ENCODE peak calls at places on chromosomes 16 and 17, in nine cellular contexts. One of them, this sample, is unnamed.
A peak's percentile ranks its signal among the peaks of the same experiment; 100 is the strongest.

GRCh38 chr17:38585056-38585804 is 20.5 kb downstream of the SRCIN1 start:
- DNase-seq in activated CD4-positive, CD25-positive, alpha-beta regulatory T cell treated with anti-CD3 and anti-CD28 coated beads, Interleukin-2, amount 50 U/mL, for 16 hours: no peak
- DNase-seq in astrocyte of the hippocampus: no peak
- DNase-seq in NAMALWA: no peak
- DNase-seq in naive thymus-derived CD8-positive, alpha-beta T cell: no peak
- DNase-seq in activated CD4-positive, alpha-beta T cell treated with anti-CD3 and anti-CD28 coated beads, Interleukin-2, amount 10 ng/mL, durations not matched to agents 7 days and 5 days: no peak
- DNase-seq in HS-5: no peak
- DNase-seq in stimulated activated CD8-positive, alpha-beta memory T cell treated with anti-CD3 and anti-CD28 coated beads, Interleukin-15, amount 100 ng/mL, for 1 hour: no peak
- DNase-seq in DMS 273 treated with DMSO at 0.1 percent for 48 hours: peak; percentile 54
- DNase-seq in this sample: no peak

GRCh38 chr16:69107311-69107962 is 2.0 kb downstream of the HAS3 start:
- DNase-seq in stimulated activated CD8-positive, alpha-beta memory T cell treated with anti-CD3 and anti-CD28 coated beads, Interleukin-15, amount 100 ng/mL, for 1 hour: no peak
- DNase-seq in DMS 273 treated with DMSO at 0.1 percent for 48 hours: no peak
- DNase-seq in astrocyte of the hippocampus: peak; percentile 47
- DNase-seq in naive thymus-derived CD8-positive, alpha-beta T cell: no peak
- DNase-seq in activated CD4-positive, alpha-beta T cell treated with anti-CD3 and anti-CD28 coated beads, Interleukin-2, amount 10 ng/mL, durations not matched to agents 7 days and 5 days: no peak
- DNase-seq in NAMALWA: no peak
- DNase-seq in HS-5: no peak
- DNase-seq in activated CD4-positive, CD25-positive, alpha-beta regulatory T cell treated with anti-CD3 and anti-CD28 coated beads, Interleukin-2, amount 50 U/mL, for 16 hours: no peak
- DNase-seq in this sample: no peak

GRCh38 chr17:82213251-82214011 is 789 bp upstream of the CCDC57 start:
- DNase-seq in DMS 273 treated with DMSO at 0.1 percent for 48 hours: peak; percentile 44
- DNase-seq in NAMALWA: peak; percentile 46
- DNase-seq in astrocyte of the hippocampus: peak; percentile 80
- DNase-seq in activated CD4-positive, CD25-positive, alpha-beta regulatory T cell treated with anti-CD3 and anti-CD28 coated beads, Interleukin-2, amount 50 U/mL, for 16 hours: peak; percentile 40
- DNase-seq in HS-5: peak; percentile 57
- DNase-seq in naive thymus-derived CD8-positive, alpha-beta T cell: no peak
- DNase-seq in stimulated activated CD8-positive, alpha-beta memory T cell treated with anti-CD3 and anti-CD28 coated beads, Interleukin-15, amount 100 ng/mL, for 1 hour: no peak
- DNase-seq in activated CD4-positive, alpha-beta T cell treated with anti-CD3 and anti-CD28 coated beads, Interleukin-2, amount 10 ng/mL, durations not matched to agents 7 days and 5 days: no peak
- DNase-seq in this sample: peak; percentile 23

GRCh38 chr17:70344356-70345060 is 175.2 kb downstream of the KCNJ2 start:
- DNase-seq in astrocyte of the hippocampus: no peak
- DNase-seq in naive thymus-derived CD8-positive, alpha-beta T cell: no peak
- DNase-seq in DMS 273 treated with DMSO at 0.1 percent for 48 hours: no peak
- DNase-seq in NAMALWA: no peak
- DNase-seq in HS-5: no peak
- DNase-seq in activated CD4-positive, alpha-beta T cell treated with anti-CD3 and anti-CD28 coated beads, Interleukin-2, amount 10 ng/mL, durations not matched to agents 7 days and 5 days: no peak
- DNase-seq in activated CD4-positive, CD25-positive, alpha-beta regulatory T cell treated with anti-CD3 and anti-CD28 coated beads, Interleukin-2, amount 50 U/mL, for 16 hours: no peak
- DNase-seq in stimulated activated CD8-positive, alpha-beta memory T cell treated with anti-CD3 and anti-CD28 coated beads, Interleukin-15, amount 100 ng/mL, for 1 hour: no peak
- DNase-seq in this sample: no peak

GRCh38 chr17:33509331-33509730 is 216.2 kb upstream of the ASIC2 start:
- DNase-seq in astrocyte of the hippocampus: no peak
- DNase-seq in naive thymus-derived CD8-positive, alpha-beta T cell: no peak
- DNase-seq in stimulated activated CD8-positive, alpha-beta memory T cell treated with anti-CD3 and anti-CD28 coated beads, Interleukin-15, amount 100 ng/mL, for 1 hour: no peak
- DNase-seq in HS-5: no peak
- DNase-seq in DMS 273 treated with DMSO at 0.1 percent for 48 hours: no peak
- DNase-seq in activated CD4-positive, alpha-beta T cell treated with anti-CD3 and anti-CD28 coated beads, Interleukin-2, amount 10 ng/mL, durations not matched to agents 7 days and 5 days: no peak
- DNase-seq in activated CD4-positive, CD25-positive, alpha-beta regulatory T cell treated with anti-CD3 and anti-CD28 coated beads, Interleukin-2, amount 50 U/mL, for 16 hours: no peak
- DNase-seq in NAMALWA: no peak
- DNase-seq in this sample: no peak

GRCh38 chr16:28596115-28596630 is 677 bp downstream of the SULT1A2 start:
- DNase-seq in NAMALWA: no peak
- DNase-seq in naive thymus-derived CD8-positive, alpha-beta T cell: no peak
- DNase-seq in HS-5: no peak
- DNase-seq in stimulated activated CD8-positive, alpha-beta memory T cell treated with anti-CD3 and anti-CD28 coated beads, Interleukin-15, amount 100 ng/mL, for 1 hour: no peak
- DNase-seq in activated CD4-positive, alpha-beta T cell treated with anti-CD3 and anti-CD28 coated beads, Interleukin-2, amount 10 ng/mL, durations not matched to agents 7 days and 5 days: no peak
- DNase-seq in DMS 273 treated with DMSO at 0.1 percent for 48 hours: no peak
- DNase-seq in activated CD4-positive, CD25-positive, alpha-beta regulatory T cell treated with anti-CD3 and anti-CD28 coated beads, Interleukin-2, amount 50 U/mL, for 16 hours: no peak
- DNase-seq in astrocyte of the hippocampus: no peak
- DNase-seq in this sample: no peak

GRCh38 chr16:65751622-65752598 is 614.6 kb upstream of the CDH5 start:
- DNase-seq in astrocyte of the hippocampus: no peak
- DNase-seq in naive thymus-derived CD8-positive, alpha-beta T cell: no peak
- DNase-seq in NAMALWA: no peak
- DNase-seq in activated CD4-positive, CD25-positive, alpha-beta regulatory T cell treated with anti-CD3 and anti-CD28 coated beads, Interleukin-2, amount 50 U/mL, for 16 hours: no peak
- DNase-seq in DMS 273 treated with DMSO at 0.1 percent for 48 hours: no peak
- DNase-seq in activated CD4-positive, alpha-beta T cell treated with anti-CD3 and anti-CD28 coated beads, Interleukin-2, amount 10 ng/mL, durations not matched to agents 7 days and 5 days: no peak
- DNase-seq in stimulated activated CD8-positive, alpha-beta memory T cell treated with anti-CD3 and anti-CD28 coated beads, Interleukin-15, amount 100 ng/mL, for 1 hour: no peak
- DNase-seq in HS-5: no peak
- DNase-seq in this sample: no peak

GRCh38 chr17:28524476-28525415 is 18.6 kb downstream of the FOXN1 start:
- DNase-seq in DMS 273 treated with DMSO at 0.1 percent for 48 hours: no peak
- DNase-seq in NAMALWA: no peak
- DNase-seq in activated CD4-positive, CD25-positive, alpha-beta regulatory T cell treated with anti-CD3 and anti-CD28 coated beads, Interleukin-2, amount 50 U/mL, for 16 hours: no peak
- DNase-seq in HS-5: peak; percentile 8
- DNase-seq in activated CD4-positive, alpha-beta T cell treated with anti-CD3 and anti-CD28 coated beads, Interleukin-2, amount 10 ng/mL, durations not matched to agents 7 days and 5 days: no peak
- DNase-seq in astrocyte of the hippocampus: peak; percentile 92
- DNase-seq in naive thymus-derived CD8-positive, alpha-beta T cell: no peak
- DNase-seq in stimulated activated CD8-positive, alpha-beta memory T cell treated with anti-CD3 and anti-CD28 coated beads, Interleukin-15, amount 100 ng/mL, for 1 hour: no peak
- DNase-seq in this sample: peak; percentile 38

GRCh38 chr17:72411124-72411563 is 290.3 kb downstream of the SOX9 start:
- DNase-seq in stimulated activated CD8-positive, alpha-beta memory T cell treated with anti-CD3 and anti-CD28 coated beads, Interleukin-15, amount 100 ng/mL, for 1 hour: no peak
- DNase-seq in DMS 273 treated with DMSO at 0.1 percent for 48 hours: no peak
- DNase-seq in activated CD4-positive, alpha-beta T cell treated with anti-CD3 and anti-CD28 coated beads, Interleukin-2, amount 10 ng/mL, durations not matched to agents 7 days and 5 days: no peak
- DNase-seq in astrocyte of the hippocampus: peak; percentile 77
- DNase-seq in naive thymus-derived CD8-positive, alpha-beta T cell: no peak
- DNase-seq in NAMALWA: no peak
- DNase-seq in HS-5: no peak
- DNase-seq in activated CD4-positive, CD25-positive, alpha-beta regulatory T cell treated with anti-CD3 and anti-CD28 coated beads, Interleukin-2, amount 50 U/mL, for 16 hours: no peak
- DNase-seq in this sample: no peak

GRCh38 chr17:81524865-81525159 is 3.4 kb upstream of the FSCN2 start:
- DNase-seq in astrocyte of the hippocampus: no peak
- DNase-seq in NAMALWA: no peak
- DNase-seq in HS-5: no peak
- DNase-seq in activated CD4-positive, CD25-positive, alpha-beta regulatory T cell treated with anti-CD3 and anti-CD28 coated beads, Interleukin-2, amount 50 U/mL, for 16 hours: no peak
- DNase-seq in stimulated activated CD8-positive, alpha-beta memory T cell treated with anti-CD3 and anti-CD28 coated beads, Interleukin-15, amount 100 ng/mL, for 1 hour: no peak
- DNase-seq in DMS 273 treated with DMSO at 0.1 percent for 48 hours: no peak
- DNase-seq in activated CD4-positive, alpha-beta T cell treated with anti-CD3 and anti-CD28 coated beads, Interleukin-2, amount 10 ng/mL, durations not matched to agents 7 days and 5 days: no peak
- DNase-seq in naive thymus-derived CD8-positive, alpha-beta T cell: no peak
- DNase-seq in this sample: no peak

GRCh38 chr17:67469208-67469980 is 92.3 kb downstream of the PITPNC1 start:
- DNase-seq in DMS 273 treated with DMSO at 0.1 percent for 48 hours: no peak
- DNase-seq in activated CD4-positive, alpha-beta T cell treated with anti-CD3 and anti-CD28 coated beads, Interleukin-2, amount 10 ng/mL, durations not matched to agents 7 days and 5 days: no peak
- DNase-seq in HS-5: no peak
- DNase-seq in NAMALWA: no peak
- DNase-seq in naive thymus-derived CD8-positive, alpha-beta T cell: peak; percentile 52
- DNase-seq in astrocyte of the hippocampus: peak; percentile 66
- DNase-seq in activated CD4-positive, CD25-positive, alpha-beta regulatory T cell treated with anti-CD3 and anti-CD28 coated beads, Interleukin-2, amount 50 U/mL, for 16 hours: no peak
- DNase-seq in stimulated activated CD8-positive, alpha-beta memory T cell treated with anti-CD3 and anti-CD28 coated beads, Interleukin-15, amount 100 ng/mL, for 1 hour: no peak
- DNase-seq in this sample: no peak

GRCh38 chr17:32795339-32795979 is 81.5 kb downstream of the MYO1D start:
- DNase-seq in stimulated activated CD8-positive, alpha-beta memory T cell treated with anti-CD3 and anti-CD28 coated beads, Interleukin-15, amount 100 ng/mL, for 1 hour: no peak
- DNase-seq in activated CD4-positive, CD25-positive, alpha-beta regulatory T cell treated with anti-CD3 and anti-CD28 coated beads, Interleukin-2, amount 50 U/mL, for 16 hours: no peak
- DNase-seq in naive thymus-derived CD8-positive, alpha-beta T cell: no peak
- DNase-seq in NAMALWA: no peak
- DNase-seq in astrocyte of the hippocampus: no peak
- DNase-seq in DMS 273 treated with DMSO at 0.1 percent for 48 hours: no peak
- DNase-seq in activated CD4-positive, alpha-beta T cell treated with anti-CD3 and anti-CD28 coated beads, Interleukin-2, amount 10 ng/mL, durations not matched to agents 7 days and 5 days: no peak
- DNase-seq in HS-5: no peak
- DNase-seq in this sample: no peak

GRCh38 chr16:23502466-23502865 is 7.8 kb downstream of the GGA2 start:
- DNase-seq in DMS 273 treated with DMSO at 0.1 percent for 48 hours: no peak
- DNase-seq in stimulated activated CD8-positive, alpha-beta memory T cell treated with anti-CD3 and anti-CD28 coated beads, Interleukin-15, amount 100 ng/mL, for 1 hour: no peak
- DNase-seq in naive thymus-derived CD8-positive, alpha-beta T cell: no peak
- DNase-seq in astrocyte of the hippocampus: no peak
- DNase-seq in HS-5: no peak
- DNase-seq in activated CD4-positive, CD25-positive, alpha-beta regulatory T cell treated with anti-CD3 and anti-CD28 coated beads, Interleukin-2, amount 50 U/mL, for 16 hours: no peak
- DNase-seq in activated CD4-positive, alpha-beta T cell treated with anti-CD3 and anti-CD28 coated beads, Interleukin-2, amount 10 ng/mL, durations not matched to agents 7 days and 5 days: no peak
- DNase-seq in NAMALWA: no peak
- DNase-seq in this sample: no peak

GRCh38 chr17:21298056-21298982 is 13.8 kb downstream of the MAP2K3 start:
- DNase-seq in HS-5: no peak
- DNase-seq in astrocyte of the hippocampus: no peak
- DNase-seq in DMS 273 treated with DMSO at 0.1 percent for 48 hours: no peak
- DNase-seq in activated CD4-positive, alpha-beta T cell treated with anti-CD3 and anti-CD28 coated beads, Interleukin-2, amount 10 ng/mL, durations not matched to agents 7 days and 5 days: no peak
- DNase-seq in naive thymus-derived CD8-positive, alpha-beta T cell: no peak
- DNase-seq in stimulated activated CD8-positive, alpha-beta memory T cell treated with anti-CD3 and anti-CD28 coated beads, Interleukin-15, amount 100 ng/mL, for 1 hour: no peak
- DNase-seq in activated CD4-positive, CD25-positive, alpha-beta regulatory T cell treated with anti-CD3 and anti-CD28 coated beads, Interleukin-2, amount 50 U/mL, for 16 hours: no peak
- DNase-seq in NAMALWA: no peak
- DNase-seq in this sample: no peak

GRCh38 chr17:63689479-63689878 is 10.4 kb downstream of the LIMD2 start:
- DNase-seq in astrocyte of the hippocampus: no peak
- DNase-seq in activated CD4-positive, alpha-beta T cell treated with anti-CD3 and anti-CD28 coated beads, Interleukin-2, amount 10 ng/mL, durations not matched to agents 7 days and 5 days: no peak
- DNase-seq in stimulated activated CD8-positive, alpha-beta memory T cell treated with anti-CD3 and anti-CD28 coated beads, Interleukin-15, amount 100 ng/mL, for 1 hour: no peak
- DNase-seq in naive thymus-derived CD8-positive, alpha-beta T cell: no peak
- DNase-seq in DMS 273 treated with DMSO at 0.1 percent for 48 hours: no peak
- DNase-seq in HS-5: no peak
- DNase-seq in NAMALWA: no peak
- DNase-seq in activated CD4-positive, CD25-positive, alpha-beta regulatory T cell treated with anti-CD3 and anti-CD28 coated beads, Interleukin-2, amount 50 U/mL, for 16 hours: no peak
- DNase-seq in this sample: no peak

GRCh38 chr16:79402356-79402755 is 198.2 kb downstream of the MAF start:
- DNase-seq in activated CD4-positive, CD25-positive, alpha-beta regulatory T cell treated with anti-CD3 and anti-CD28 coated beads, Interleukin-2, amount 50 U/mL, for 16 hours: no peak
- DNase-seq in HS-5: no peak
- DNase-seq in NAMALWA: no peak
- DNase-seq in stimulated activated CD8-positive, alpha-beta memory T cell treated with anti-CD3 and anti-CD28 coated beads, Interleukin-15, amount 100 ng/mL, for 1 hour: no peak
- DNase-seq in DMS 273 treated with DMSO at 0.1 percent for 48 hours: no peak
- DNase-seq in activated CD4-positive, alpha-beta T cell treated with anti-CD3 and anti-CD28 coated beads, Interleukin-2, amount 10 ng/mL, durations not matched to agents 7 days and 5 days: no peak
- DNase-seq in naive thymus-derived CD8-positive, alpha-beta T cell: no peak
- DNase-seq in astrocyte of the hippocampus: no peak
- DNase-seq in this sample: no peak

GRCh38 chr17:67289174-67289876 is 44.3 kb upstream of the HELZ start:
- DNase-seq in naive thymus-derived CD8-positive, alpha-beta T cell: no peak
- DNase-seq in DMS 273 treated with DMSO at 0.1 percent for 48 hours: no peak
- DNase-seq in stimulated activated CD8-positive, alpha-beta memory T cell treated with anti-CD3 and anti-CD28 coated beads, Interleukin-15, amount 100 ng/mL, for 1 hour: no peak
- DNase-seq in activated CD4-positive, CD25-positive, alpha-beta regulatory T cell treated with anti-CD3 and anti-CD28 coated beads, Interleukin-2, amount 50 U/mL, for 16 hours: no peak
- DNase-seq in NAMALWA: no peak
- DNase-seq in HS-5: no peak
- DNase-seq in activated CD4-positive, alpha-beta T cell treated with anti-CD3 and anti-CD28 coated beads, Interleukin-2, amount 10 ng/mL, durations not matched to agents 7 days and 5 days: no peak
- DNase-seq in astrocyte of the hippocampus: peak; percentile 72
- DNase-seq in this sample: no peak

GRCh38 chr17:38733315-38734234 is 3.4 kb downstream of the CISD3 start:
- DNase-seq in activated CD4-positive, alpha-beta T cell treated with anti-CD3 and anti-CD28 coated beads, Interleukin-2, amount 10 ng/mL, durations not matched to agents 7 days and 5 days: peak; percentile 43
- DNase-seq in astrocyte of the hippocampus: no peak
- DNase-seq in NAMALWA: peak; percentile 68
- DNase-seq in naive thymus-derived CD8-positive, alpha-beta T cell: no peak
- DNase-seq in DMS 273 treated with DMSO at 0.1 percent for 48 hours: peak; percentile 10
- DNase-seq in HS-5: no peak
- DNase-seq in activated CD4-positive, CD25-positive, alpha-beta regulatory T cell treated with anti-CD3 and anti-CD28 coated beads, Interleukin-2, amount 50 U/mL, for 16 hours: no peak
- DNase-seq in stimulated activated CD8-positive, alpha-beta memory T cell treated with anti-CD3 and anti-CD28 coated beads, Interleukin-15, amount 100 ng/mL, for 1 hour: no peak
- DNase-seq in this sample: no peak

GRCh38 chr17:14506364-14506763 is 205.5 kb downstream of the HS3ST3B1 start:
- DNase-seq in stimulated activated CD8-positive, alpha-beta memory T cell treated with anti-CD3 and anti-CD28 coated beads, Interleukin-15, amount 100 ng/mL, for 1 hour: no peak
- DNase-seq in HS-5: no peak
- DNase-seq in DMS 273 treated with DMSO at 0.1 percent for 48 hours: no peak
- DNase-seq in activated CD4-positive, CD25-positive, alpha-beta regulatory T cell treated with anti-CD3 and anti-CD28 coated beads, Interleukin-2, amount 50 U/mL, for 16 hours: no peak
- DNase-seq in activated CD4-positive, alpha-beta T cell treated with anti-CD3 and anti-CD28 coated beads, Interleukin-2, amount 10 ng/mL, durations not matched to agents 7 days and 5 days: no peak
- DNase-seq in NAMALWA: no peak
- DNase-seq in astrocyte of the hippocampus: no peak
- DNase-seq in naive thymus-derived CD8-positive, alpha-beta T cell: no peak
- DNase-seq in this sample: no peak

GRCh38 chr17:82959242-82959930 is 119.6 kb upstream of the ZNF750 start:
- DNase-seq in astrocyte of the hippocampus: no peak
- DNase-seq in stimulated activated CD8-positive, alpha-beta memory T cell treated with anti-CD3 and anti-CD28 coated beads, Interleukin-15, amount 100 ng/mL, for 1 hour: no peak
- DNase-seq in activated CD4-positive, CD25-positive, alpha-beta regulatory T cell treated with anti-CD3 and anti-CD28 coated beads, Interleukin-2, amount 50 U/mL, for 16 hours: no peak
- DNase-seq in DMS 273 treated with DMSO at 0.1 percent for 48 hours: no peak
- DNase-seq in activated CD4-positive, alpha-beta T cell treated with anti-CD3 and anti-CD28 coated beads, Interleukin-2, amount 10 ng/mL, durations not matched to agents 7 days and 5 days: no peak
- DNase-seq in naive thymus-derived CD8-positive, alpha-beta T cell: no peak
- DNase-seq in NAMALWA: no peak
- DNase-seq in HS-5: no peak
- DNase-seq in this sample: no peak

GRCh38 chr16:87681990-87682570 is 79.8 kb downstream of the JPH3 start:
- DNase-seq in stimulated activated CD8-positive, alpha-beta memory T cell treated with anti-CD3 and anti-CD28 coated beads, Interleukin-15, amount 100 ng/mL, for 1 hour: no peak
- DNase-seq in activated CD4-positive, alpha-beta T cell treated with anti-CD3 and anti-CD28 coated beads, Interleukin-2, amount 10 ng/mL, durations not matched to agents 7 days and 5 days: no peak
- DNase-seq in DMS 273 treated with DMSO at 0.1 percent for 48 hours: no peak
- DNase-seq in NAMALWA: peak; percentile 67
- DNase-seq in naive thymus-derived CD8-positive, alpha-beta T cell: no peak
- DNase-seq in activated CD4-positive, CD25-positive, alpha-beta regulatory T cell treated with anti-CD3 and anti-CD28 coated beads, Interleukin-2, amount 50 U/mL, for 16 hours: no peak
- DNase-seq in HS-5: peak; percentile 25
- DNase-seq in astrocyte of the hippocampus: peak; percentile 32
- DNase-seq in this sample: peak; percentile 14

GRCh38 chr17:17528696-17529652 is 32.8 kb upstream of the RASD1 start:
- DNase-seq in HS-5: no peak
- DNase-seq in stimulated activated CD8-positive, alpha-beta memory T cell treated with anti-CD3 and anti-CD28 coated beads, Interleukin-15, amount 100 ng/mL, for 1 hour: no peak
- DNase-seq in activated CD4-positive, CD25-positive, alpha-beta regulatory T cell treated with anti-CD3 and anti-CD28 coated beads, Interleukin-2, amount 50 U/mL, for 16 hours: no peak
- DNase-seq in activated CD4-positive, alpha-beta T cell treated with anti-CD3 and anti-CD28 coated beads, Interleukin-2, amount 10 ng/mL, durations not matched to agents 7 days and 5 days: no peak
- DNase-seq in astrocyte of the hippocampus: no peak
- DNase-seq in naive thymus-derived CD8-positive, alpha-beta T cell: no peak
- DNase-seq in NAMALWA: no peak
- DNase-seq in DMS 273 treated with DMSO at 0.1 percent for 48 hours: no peak
- DNase-seq in this sample: no peak